ENCODE peak calls at places on chromosomes 4 and X, in four cellular contexts. A, V, S and Z are unnamed samples.

GRCh38 chr4:146442801-146443200 is 78.9 kb downstream of the SLC10A7 start:
- DNase-seq in V (peak; percentile 73), S (peak; percentile 31), A (no peak), Z (no peak)

GRCh38 chr4:186953601-186954260 is 230.1 kb upstream of the FAT1 start:
- DNase-seq in V (peak; percentile 10), A (no peak), S (no peak), Z (no peak)

GRCh38 chrX:153884136-153885076 is 1.6 kb downstream of the L1CAM start:
- DNase-seq in S (no peak), V (no peak), A (peak; percentile 66), Z (no peak)

GRCh38 chr4:80266267-80266901 is at the start of gene FGF5:
- DNase-seq in V (peak; percentile 94), S (peak; percentile 72), A (peak; percentile 55), Z (peak; percentile 90)

GRCh38 chrX:68287419-68287818 is 145.9 kb downstream of the OPHN1 start:
- DNase-seq in S (no peak), V (no peak), A (no peak), Z (no peak)

GRCh38 chr4:79852305-79852730 is 220.7 kb downstream of the ANTXR2 start:
- DNase-seq in A (no peak), S (peak; percentile 91), V (peak; percentile 19), Z (peak; percentile 72)

GRCh38 chrX:34918856-34919255 is 23.7 kb upstream of the FAM47B start:
- DNase-seq in S (peak; percentile 67), V (peak; percentile 57), A (peak; percentile 54), Z (peak; percentile 16)

GRCh38 chr4:144645621-144646522 is at the start of gene HHIP:
- DNase-seq in V (peak; percentile 78), A (peak; percentile 15), S (peak; percentile 65), Z (no peak)

GRCh38 chrX:149937881-149938426 is 337 bp downstream of the EOLA2 start:
- DNase-seq in A (peak; percentile 7), V (peak; percentile 11), S (no peak), Z (no peak)

GRCh38 chr4:76987153-76987562 is 37.6 kb downstream of the SEPTIN11 start:
- DNase-seq in S (peak; percentile 97), V (peak; percentile 99), A (no peak), Z (peak; percentile 92)

GRCh38 chr4:156765277-156765676 is 206.3 kb downstream of the PDGFC start:
- DNase-seq in V (peak; percentile 63), S (peak; percentile 36), A (no peak), Z (no peak)

GRCh38 chrX:127085939-127086338 is 266.4 kb downstream of the PRR32 start:
- DNase-seq in A (no peak), V (no peak), S (no peak), Z (no peak)

GRCh38 chr4:37733230-37733904 is 47.2 kb upstream of the RELL1 start:
- DNase-seq in A (no peak), S (no peak), V (no peak), Z (no peak)

GRCh38 chr4:177369372-177369771 is 59.7 kb downstream of the NEIL3 start:
- DNase-seq in A (no peak), V (peak; percentile 96), S (peak; percentile 44), Z (no peak)

GRCh38 chr4:177371452-177371851 is 61.8 kb downstream of the NEIL3 start:
- DNase-seq in A (no peak), S (no peak), V (no peak), Z (no peak)

DNA sequence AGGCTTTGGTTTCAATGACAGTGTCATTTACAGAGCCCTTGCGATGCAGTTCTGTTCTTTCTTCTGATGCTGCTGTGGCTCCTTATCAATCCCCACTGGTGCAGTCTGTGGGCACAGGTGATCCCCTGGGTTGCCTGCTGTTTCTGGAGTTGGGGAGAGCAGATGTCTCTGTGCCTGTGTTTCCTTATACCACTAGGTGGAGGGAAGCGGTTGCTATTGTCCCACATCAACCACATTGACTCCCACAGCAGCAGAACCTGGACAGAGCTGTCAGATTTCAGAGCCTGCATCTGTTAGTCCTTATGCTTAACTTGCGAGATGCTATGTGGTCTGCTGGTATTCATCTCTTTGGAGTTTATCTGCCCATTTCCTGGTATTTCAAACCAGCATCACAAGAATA is 57.7 kb downstream of the NEIL3 start:
- DNase-seq in A (peak; percentile 32), V (peak; percentile 72), S (peak; percentile 49), Z (no peak)
- TF ChIP-seq CTCF in A (no peak), V (peak; percentile 8), S (peak; percentile 40), Z (peak; percentile 27)

DNA sequence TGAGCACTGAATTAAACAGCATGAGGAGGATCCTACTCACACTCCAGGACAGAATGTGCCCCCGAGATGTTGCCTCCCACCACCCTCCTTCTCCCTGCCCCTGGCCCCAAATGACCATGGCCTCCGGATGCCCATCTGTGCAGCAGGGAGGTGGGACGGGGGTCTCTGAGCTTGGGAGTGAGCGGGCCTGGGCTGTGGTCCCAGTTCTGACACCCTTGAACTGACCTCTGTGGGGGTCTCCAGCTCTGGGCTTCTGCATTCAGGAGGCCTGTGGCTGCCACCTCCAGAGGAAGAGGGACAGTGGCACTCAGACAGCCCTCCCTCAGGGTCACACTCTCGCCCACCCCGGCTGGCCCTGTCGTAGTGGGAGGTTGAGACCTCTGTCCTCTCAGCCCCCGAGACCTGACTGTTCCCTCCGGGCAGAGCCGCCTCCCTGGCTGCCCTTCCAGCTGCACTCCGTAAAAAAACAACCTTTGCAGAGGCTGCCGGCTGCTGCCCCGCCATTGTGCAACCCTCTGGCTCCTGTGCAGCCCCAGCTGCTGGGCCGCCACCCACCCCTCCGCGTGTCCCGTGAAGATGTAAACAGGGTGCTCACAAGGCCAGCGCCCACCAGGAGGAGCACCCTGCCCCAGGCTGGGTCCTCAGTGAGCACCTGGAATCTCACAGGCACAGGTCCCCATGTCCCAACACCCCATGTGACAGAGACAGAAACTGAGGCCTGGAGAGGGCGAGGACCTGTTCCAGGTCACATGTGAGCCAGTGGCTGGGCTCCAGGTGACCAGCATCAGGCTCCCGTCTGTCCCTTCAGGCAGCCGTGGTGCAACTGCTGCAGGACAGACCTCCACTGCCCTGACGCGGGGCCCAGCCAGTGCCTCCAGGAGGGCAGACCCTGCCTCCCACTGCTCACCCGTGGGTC is 39.6 kb downstream of the HTRA3 start:
- DNase-seq in S (peak; percentile 67), A (no peak), V (no peak), Z (no peak)
- TF ChIP-seq CTCF in S (peak; percentile 15), A (no peak), V (no peak), Z (peak; percentile 12)

DNA sequence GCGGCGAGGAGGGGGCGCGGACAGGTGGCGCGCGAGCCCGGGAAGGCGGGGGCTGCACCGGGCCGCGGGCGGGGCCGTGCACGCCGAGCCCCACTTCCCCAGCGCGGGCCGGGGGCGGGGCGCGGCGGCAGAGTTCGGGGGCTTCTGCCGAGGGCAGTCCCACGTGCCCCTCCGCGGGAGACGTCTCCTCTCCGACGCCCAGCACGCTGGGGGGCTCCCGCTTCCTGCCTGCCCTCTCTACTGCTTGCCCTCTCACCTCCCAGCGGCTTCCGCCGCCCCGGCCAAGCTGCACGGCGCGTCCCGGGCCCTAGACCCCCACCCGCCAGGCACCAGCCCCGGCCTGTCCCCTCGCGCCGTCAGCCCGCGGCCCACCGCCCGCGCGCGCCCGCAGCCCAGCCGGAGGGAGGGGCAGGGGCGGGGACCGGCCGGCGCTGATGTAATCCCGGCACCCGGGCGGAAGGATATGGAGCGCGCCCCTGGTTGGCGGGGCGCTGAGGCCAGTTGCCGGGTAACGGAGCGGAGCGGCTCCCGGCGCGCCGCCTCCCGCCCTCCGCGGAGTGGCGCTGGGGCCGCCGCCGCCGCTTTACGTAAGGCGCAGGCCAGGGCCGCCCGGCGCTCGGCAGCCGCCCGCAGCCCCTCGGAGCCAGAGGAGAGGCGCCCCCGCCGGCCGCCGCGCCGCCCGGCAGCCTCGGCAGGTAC is at the start of gene KIAA0232:
- DNase-seq in S (peak; percentile 97), A (peak; percentile 92), V (peak; percentile 96), Z (peak; percentile 95)
- TF ChIP-seq CTCF in S (no peak), A (no peak), V (no peak), Z (no peak)

GRCh38 chr4:185304944-185305690 is 90.6 kb downstream of the LRP2BP start:
- DNase-seq in A (peak; percentile 28), S (peak; percentile 25), V (peak; percentile 39), Z (no peak)
- TF ChIP-seq CTCF in A (no peak), S (peak; percentile 38), V (peak; percentile 46), Z (peak; percentile 36)

GRCh38 chr4:75710246-75710645 is 14.1 kb upstream of the USO1 start:
- DNase-seq in V (peak; percentile 53), A (no peak), S (no peak), Z (no peak)

GRCh38 chr4:75705198-75705712 is 19.1 kb upstream of the USO1 start:
- DNase-seq in S (no peak), A (no peak), V (no peak), Z (no peak)

GRCh38 chr4:75702919-75703411 is 21.4 kb upstream of the USO1 start:
- DNase-seq in V (no peak), S (no peak), A (no peak), Z (no peak)

DNA sequence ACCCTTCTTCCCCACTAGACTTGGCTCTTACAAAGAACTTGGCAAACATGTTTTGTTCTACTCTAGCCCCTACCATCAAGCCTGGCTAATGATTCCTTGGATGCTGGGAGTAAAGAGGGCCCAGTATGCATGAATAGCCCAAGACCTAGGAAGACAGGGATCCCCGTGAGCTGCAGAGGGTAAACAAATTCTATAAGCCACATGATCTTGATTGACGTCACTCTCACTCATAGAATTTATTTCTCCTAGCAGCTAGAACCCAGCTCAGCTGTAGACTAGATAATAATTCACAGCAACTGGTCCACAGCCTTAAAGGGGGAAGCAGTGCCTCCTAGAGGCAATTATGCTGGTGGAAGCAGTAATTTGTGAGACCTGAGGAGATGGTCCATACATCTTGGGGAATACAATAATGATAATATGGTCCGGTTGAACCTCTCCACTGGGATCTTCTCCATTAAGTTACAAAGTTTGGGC is 16.1 kb upstream of the USO1 start:
- DNase-seq in S (no peak), V (no peak), A (no peak), Z (no peak)
- TF ChIP-seq CTCF in S (peak; percentile 38), V (peak; percentile 40), A (no peak), Z (peak; percentile 2)

GRCh38 chrX:125436855-125437254 is 117.2 kb downstream of the TEX13C start:
- DNase-seq in V (no peak), A (no peak), S (peak; percentile 0), Z (no peak)
- TF ChIP-seq CTCF in V (no peak), A (no peak), S (no peak), Z (no peak)

GRCh38 chr4:71130827-71131603 is 137.6 kb downstream of the DCK start:
- DNase-seq in V (peak; percentile 80), S (peak; percentile 60), A (no peak), Z (no peak)
- TF ChIP-seq CTCF in V (peak; percentile 23), S (no peak), A (no peak), Z (peak; percentile 48)

GRCh38 chr4:58732973-58733372 is 1622.8 kb upstream of the IGFBP7 start:
- DNase-seq in A (no peak), S (no peak), V (no peak), Z (no peak)
- TF ChIP-seq CTCF in A (no peak), S (no peak), V (no peak), Z (no peak)

GRCh38 chr4:103786014-103786413 is 66.2 kb upstream of the TACR3 start:
- DNase-seq in S (peak; percentile 26), V (peak; percentile 7), A (peak; percentile 2), Z (peak; percentile 5)
- TF ChIP-seq CTCF in S (peak; percentile 29), V (peak; percentile 32), A (peak; percentile 49), Z (peak; percentile 57)

GRCh38 chrX:3788494-3789233 is 75.2 kb upstream of the PRKX start:
- DNase-seq in V (no peak), S (no peak), A (no peak), Z (no peak)
- TF ChIP-seq CTCF in V (no peak), S (no peak), A (no peak), Z (no peak)